ENCODE peak calls at places on chromosomes 12 and 14, in nine cellular contexts. One of them, this sample, is unnamed.

GRCh38 chr14:40347675-40348074 is 915.4 kb upstream of the FBXO33 start:
- DNase-seq in NCI-H460: no peak
- DNase-seq in OCI-M1: no peak
- DNase-seq in Right ventricle myocardium superior: no peak
- DNase-seq in GM10248: no peak
- DNase-seq in effector CD4-positive, alpha-beta T cell: no peak
- DNase-seq in adrenal gland: no peak
- DNase-seq in effector memory CD8-positive, alpha-beta T cell: no peak
- DNase-seq in GM23248: no peak
- DNase-seq in this sample: no peak

GRCh38 chr12:109065853-109066193 is 13.4 kb downstream of the USP30 start:
- DNase-seq in NCI-H460: no peak
- DNase-seq in OCI-M1: no peak
- DNase-seq in Right ventricle myocardium superior: no peak
- DNase-seq in GM10248: no peak
- DNase-seq in effector CD4-positive, alpha-beta T cell: no peak
- DNase-seq in adrenal gland: no peak
- DNase-seq in effector memory CD8-positive, alpha-beta T cell: no peak
- DNase-seq in GM23248: no peak
- DNase-seq in this sample: no peak

GRCh38 chr12:26783791-26784379 is 49.1 kb downstream of the ITPR2 start:
- DNase-seq in NCI-H460: no peak
- DNase-seq in OCI-M1: no peak
- DNase-seq in Right ventricle myocardium superior: no peak
- DNase-seq in GM10248: no peak
- DNase-seq in effector CD4-positive, alpha-beta T cell: no peak
- DNase-seq in adrenal gland: no peak
- DNase-seq in effector memory CD8-positive, alpha-beta T cell: no peak
- DNase-seq in GM23248: no peak
- DNase-seq in this sample: no peak

GRCh38 chr12:121139301-121139700 is 6.6 kb downstream of the P2RX7 start:
- DNase-seq in NCI-H460: no peak
- DNase-seq in OCI-M1: no peak
- DNase-seq in Right ventricle myocardium superior: no peak
- DNase-seq in GM10248: no peak
- DNase-seq in effector CD4-positive, alpha-beta T cell: no peak
- DNase-seq in adrenal gland: no peak
- DNase-seq in effector memory CD8-positive, alpha-beta T cell: no peak
- DNase-seq in GM23248: no peak
- DNase-seq in this sample: no peak

GRCh38 chr14:90495357-90496276 is 98.8 kb downstream of the CALM1 start:
- DNase-seq in NCI-H460: peak; percentile 66
- DNase-seq in OCI-M1: peak; percentile 70
- DNase-seq in Right ventricle myocardium superior: no peak
- DNase-seq in GM10248: peak; percentile 76
- DNase-seq in effector CD4-positive, alpha-beta T cell: peak; percentile 31
- DNase-seq in adrenal gland: peak; percentile 46
- DNase-seq in effector memory CD8-positive, alpha-beta T cell: peak; percentile 43
- DNase-seq in GM23248: peak; percentile 75
- DNase-seq in this sample: no peak

GRCh38 chr14:26602902-26603301 is 5.1 kb upstream of the NOVA1 start:
- DNase-seq in NCI-H460: no peak
- DNase-seq in OCI-M1: no peak
- DNase-seq in Right ventricle myocardium superior: no peak
- DNase-seq in GM10248: no peak
- DNase-seq in effector CD4-positive, alpha-beta T cell: no peak
- DNase-seq in adrenal gland: no peak
- DNase-seq in effector memory CD8-positive, alpha-beta T cell: no peak
- DNase-seq in GM23248: no peak
- DNase-seq in this sample: no peak

GRCh38 chr14:67426983-67427601 is 15.1 kb upstream of the PLEK2 start:
- DNase-seq in NCI-H460: peak; percentile 75
- DNase-seq in OCI-M1: peak; percentile 72
- DNase-seq in Right ventricle myocardium superior: peak; percentile 65
- DNase-seq in GM10248: peak; percentile 86
- DNase-seq in effector CD4-positive, alpha-beta T cell: peak; percentile 56
- DNase-seq in adrenal gland: peak; percentile 87
- DNase-seq in effector memory CD8-positive, alpha-beta T cell: peak; percentile 69
- DNase-seq in GM23248: peak; percentile 87
- DNase-seq in this sample: peak; percentile 70

GRCh38 chr12:18304609-18305008 is 43.3 kb downstream of the PIK3C2G start:
- DNase-seq in NCI-H460: no peak
- DNase-seq in OCI-M1: no peak
- DNase-seq in Right ventricle myocardium superior: no peak
- DNase-seq in GM10248: no peak
- DNase-seq in effector CD4-positive, alpha-beta T cell: no peak
- DNase-seq in adrenal gland: no peak
- DNase-seq in effector memory CD8-positive, alpha-beta T cell: no peak
- DNase-seq in GM23248: no peak
- DNase-seq in this sample: no peak

GRCh38 chr14:92877757-92878431 is 45.1 kb upstream of the CHGA start:
- DNase-seq in NCI-H460: no peak
- DNase-seq in OCI-M1: no peak
- DNase-seq in Right ventricle myocardium superior: peak; percentile 80
- DNase-seq in GM10248: no peak
- DNase-seq in effector CD4-positive, alpha-beta T cell: no peak
- DNase-seq in adrenal gland: peak; percentile 88
- DNase-seq in effector memory CD8-positive, alpha-beta T cell: no peak
- DNase-seq in GM23248: no peak
- DNase-seq in this sample: no peak

GRCh38 chr14:67570453-67570852 is 29.6 kb downstream of the PIGH start:
- DNase-seq in NCI-H460: no peak
- DNase-seq in OCI-M1: no peak
- DNase-seq in Right ventricle myocardium superior: no peak
- DNase-seq in GM10248: no peak
- DNase-seq in effector CD4-positive, alpha-beta T cell: no peak
- DNase-seq in adrenal gland: peak; percentile 6
- DNase-seq in effector memory CD8-positive, alpha-beta T cell: no peak
- DNase-seq in GM23248: no peak
- DNase-seq in this sample: no peak

GRCh38 chr12:95723693-95724384 is 66.7 kb downstream of the NTN4 start:
- DNase-seq in NCI-H460: no peak
- DNase-seq in OCI-M1: no peak
- DNase-seq in Right ventricle myocardium superior: no peak
- DNase-seq in GM10248: no peak
- DNase-seq in effector CD4-positive, alpha-beta T cell: no peak
- DNase-seq in adrenal gland: no peak
- DNase-seq in effector memory CD8-positive, alpha-beta T cell: no peak
- DNase-seq in GM23248: no peak
- DNase-seq in this sample: no peak

GRCh38 chr12:122309564-122310121 is 43.3 kb upstream of the VPS33A start:
- DNase-seq in NCI-H460: no peak
- DNase-seq in OCI-M1: no peak
- DNase-seq in Right ventricle myocardium superior: no peak
- DNase-seq in GM10248: no peak
- DNase-seq in effector CD4-positive, alpha-beta T cell: no peak
- DNase-seq in adrenal gland: no peak
- DNase-seq in effector memory CD8-positive, alpha-beta T cell: no peak
- DNase-seq in GM23248: no peak
- DNase-seq in this sample: no peak

GRCh38 chr14:68978550-68978911 is 571 bp downstream of the ACTN1 start:
- DNase-seq in NCI-H460: peak; percentile 28
- DNase-seq in OCI-M1: peak; percentile 53
- DNase-seq in Right ventricle myocardium superior: peak; percentile 70
- DNase-seq in GM10248: no peak
- DNase-seq in effector CD4-positive, alpha-beta T cell: peak; percentile 32
- DNase-seq in adrenal gland: peak; percentile 72
- DNase-seq in effector memory CD8-positive, alpha-beta T cell: no peak
- DNase-seq in GM23248: peak; percentile 73
- DNase-seq in this sample: peak; percentile 54

GRCh38 chr14:81990312-81990761 is 456.7 kb upstream of the SEL1L start:
- DNase-seq in NCI-H460: peak; percentile 51
- DNase-seq in OCI-M1: peak; percentile 79
- DNase-seq in Right ventricle myocardium superior: no peak
- DNase-seq in GM10248: peak; percentile 26
- DNase-seq in effector CD4-positive, alpha-beta T cell: no peak
- DNase-seq in adrenal gland: peak; percentile 32
- DNase-seq in effector memory CD8-positive, alpha-beta T cell: no peak
- DNase-seq in GM23248: peak; percentile 46
- DNase-seq in this sample: peak; percentile 22

GRCh38 chr12:4434299-4434698 is 11.3 kb downstream of the FGF6 start:
- DNase-seq in NCI-H460: no peak
- DNase-seq in OCI-M1: no peak
- DNase-seq in Right ventricle myocardium superior: no peak
- DNase-seq in GM10248: no peak
- DNase-seq in effector CD4-positive, alpha-beta T cell: no peak
- DNase-seq in adrenal gland: no peak
- DNase-seq in effector memory CD8-positive, alpha-beta T cell: no peak
- DNase-seq in GM23248: no peak
- DNase-seq in this sample: no peak

GRCh38 chr14:103973354-103973753 is 31.0 kb upstream of the RD3L start:
- DNase-seq in NCI-H460: no peak
- DNase-seq in OCI-M1: no peak
- DNase-seq in Right ventricle myocardium superior: no peak
- DNase-seq in GM10248: no peak
- DNase-seq in effector CD4-positive, alpha-beta T cell: no peak
- DNase-seq in adrenal gland: peak; percentile 33
- DNase-seq in effector memory CD8-positive, alpha-beta T cell: no peak
- DNase-seq in GM23248: no peak
- DNase-seq in this sample: no peak

GRCh38 chr12:57147641-57147944 is 174 bp upstream of the LRP1-AS start:
- DNase-seq in NCI-H460: no peak
- DNase-seq in OCI-M1: no peak
- DNase-seq in Right ventricle myocardium superior: no peak
- DNase-seq in GM10248: no peak
- DNase-seq in effector CD4-positive, alpha-beta T cell: no peak
- DNase-seq in adrenal gland: no peak
- DNase-seq in effector memory CD8-positive, alpha-beta T cell: no peak
- DNase-seq in GM23248: peak; percentile 88
- DNase-seq in this sample: no peak

GRCh38 chr12:47577213-47577612 is 128.6 kb downstream of the RPAP3 start:
- DNase-seq in NCI-H460: no peak
- DNase-seq in OCI-M1: no peak
- DNase-seq in Right ventricle myocardium superior: no peak
- DNase-seq in GM10248: no peak
- DNase-seq in effector CD4-positive, alpha-beta T cell: no peak
- DNase-seq in adrenal gland: no peak
- DNase-seq in effector memory CD8-positive, alpha-beta T cell: no peak
- DNase-seq in GM23248: peak; percentile 5
- DNase-seq in this sample: no peak

GRCh38 chr12:65926119-65927004 is 102.1 kb downstream of the HMGA2 start:
- DNase-seq in NCI-H460: no peak
- DNase-seq in OCI-M1: peak; percentile 64
- DNase-seq in Right ventricle myocardium superior: no peak
- DNase-seq in GM10248: no peak
- DNase-seq in effector CD4-positive, alpha-beta T cell: no peak
- DNase-seq in adrenal gland: no peak
- DNase-seq in effector memory CD8-positive, alpha-beta T cell: peak; percentile 12
- DNase-seq in GM23248: no peak
- DNase-seq in this sample: no peak

This sample was measured in NCI-H1436.